ENCODE peak calls at places on chromosomes 13 and 19, in nine cellular contexts. One of them, this sample, is unnamed.
A peak's percentile ranks its signal among the peaks of the same experiment; 100 is the strongest.

GRCh38 chr13:97028441-97029299 is 34.4 kb upstream of the OXGR1 start:
- DNase-seq in lower leg skin: peak; percentile 67
- DNase-seq in stomach: peak; percentile 67
- DNase-seq in breast epithelium: no peak
- DNase-seq in HFF-Myc: peak; percentile 14
- DNase-seq in endothelial cell: peak; percentile 81
- DNase-seq in cardiac muscle cell: peak; percentile 50
- DNase-seq in K562: peak; percentile 41
- DNase-seq in progenitor cell of endocrine pancreas: peak; percentile 38
- DNase-seq in this sample: no peak

GRCh38 chr13:73938375-73939070 is 195.7 kb downstream of the KLF12 start:
- DNase-seq in HFF-Myc: peak; percentile 44
- DNase-seq in cardiac muscle cell: no peak
- DNase-seq in lower leg skin: no peak
- DNase-seq in K562: no peak
- DNase-seq in progenitor cell of endocrine pancreas: no peak
- DNase-seq in breast epithelium: no peak
- DNase-seq in endothelial cell: no peak
- DNase-seq in stomach: no peak
- DNase-seq in this sample: peak; percentile 49

GRCh38 chr13:33610471-33611015 is 207.4 kb upstream of the RFC3 start:
- DNase-seq in progenitor cell of endocrine pancreas: no peak
- DNase-seq in K562: peak; percentile 11
- DNase-seq in breast epithelium: no peak
- DNase-seq in HFF-Myc: no peak
- DNase-seq in cardiac muscle cell: no peak
- DNase-seq in stomach: no peak
- DNase-seq in endothelial cell: no peak
- DNase-seq in lower leg skin: no peak
- DNase-seq in this sample: no peak

GRCh38 chr19:1206733-1207301 is 1.2 kb downstream of the STK11 start:
- DNase-seq in lower leg skin: no peak
- DNase-seq in cardiac muscle cell: peak; percentile 24
- DNase-seq in stomach: no peak
- DNase-seq in endothelial cell: no peak
- DNase-seq in HFF-Myc: no peak
- DNase-seq in progenitor cell of endocrine pancreas: no peak
- DNase-seq in K562: no peak
- DNase-seq in breast epithelium: no peak
- DNase-seq in this sample: no peak

GRCh38 chr13:97234236-97234635 is 12.1 kb downstream of the MBNL2 start:
- DNase-seq in K562: no peak
- DNase-seq in stomach: no peak
- DNase-seq in endothelial cell: no peak
- DNase-seq in breast epithelium: no peak
- DNase-seq in progenitor cell of endocrine pancreas: no peak
- DNase-seq in cardiac muscle cell: no peak
- DNase-seq in HFF-Myc: no peak
- DNase-seq in lower leg skin: no peak
- DNase-seq in this sample: no peak

GRCh38 chr19:23101241-23101640 is 15.6 kb upstream of the ZNF730 start:
- DNase-seq in stomach: no peak
- DNase-seq in cardiac muscle cell: no peak
- DNase-seq in breast epithelium: no peak
- DNase-seq in endothelial cell: no peak
- DNase-seq in progenitor cell of endocrine pancreas: no peak
- DNase-seq in K562: no peak
- DNase-seq in lower leg skin: no peak
- DNase-seq in HFF-Myc: no peak
- DNase-seq in this sample: no peak

GRCh38 chr19:6021878-6022569 is 44.1 kb upstream of the RANBP3 start:
- DNase-seq in cardiac muscle cell: peak; percentile 90
- DNase-seq in HFF-Myc: peak; percentile 56
- DNase-seq in K562: peak; percentile 84
- DNase-seq in progenitor cell of endocrine pancreas: peak; percentile 61
- DNase-seq in stomach: peak; percentile 89
- DNase-seq in breast epithelium: peak; percentile 68
- DNase-seq in endothelial cell: peak; percentile 89
- DNase-seq in lower leg skin: peak; percentile 67
- DNase-seq in this sample: peak; percentile 16

GRCh38 chr19:43789029-43789428 is 8.3 kb upstream of the KCNN4 start:
- DNase-seq in stomach: no peak
- DNase-seq in breast epithelium: no peak
- DNase-seq in HFF-Myc: no peak
- DNase-seq in endothelial cell: peak; percentile 39
- DNase-seq in lower leg skin: no peak
- DNase-seq in cardiac muscle cell: peak; percentile 73
- DNase-seq in K562: no peak
- DNase-seq in progenitor cell of endocrine pancreas: no peak
- DNase-seq in this sample: no peak

GRCh38 chr13:65330691-65331090 is 1899.4 kb downstream of the PCDH9 start:
- DNase-seq in stomach: no peak
- DNase-seq in lower leg skin: no peak
- DNase-seq in progenitor cell of endocrine pancreas: no peak
- DNase-seq in cardiac muscle cell: no peak
- DNase-seq in HFF-Myc: no peak
- DNase-seq in K562: no peak
- DNase-seq in endothelial cell: no peak
- DNase-seq in breast epithelium: no peak
- DNase-seq in this sample: no peak

GRCh38 chr13:99886706-99887105 is 84.9 kb downstream of the ZIC5 start:
- DNase-seq in HFF-Myc: no peak
- DNase-seq in cardiac muscle cell: no peak
- DNase-seq in K562: no peak
- DNase-seq in progenitor cell of endocrine pancreas: no peak
- DNase-seq in lower leg skin: no peak
- DNase-seq in stomach: no peak
- DNase-seq in endothelial cell: no peak
- DNase-seq in breast epithelium: no peak
- DNase-seq in this sample: no peak

GRCh38 chr19:51101171-51101865 is 6.9 kb downstream of the CTU1 start:
- DNase-seq in K562: no peak
- DNase-seq in endothelial cell: no peak
- DNase-seq in progenitor cell of endocrine pancreas: no peak
- DNase-seq in HFF-Myc: no peak
- DNase-seq in breast epithelium: no peak
- DNase-seq in stomach: no peak
- DNase-seq in lower leg skin: no peak
- DNase-seq in cardiac muscle cell: no peak
- DNase-seq in this sample: no peak

GRCh38 chr13:102195566-102196462 is 206.0 kb downstream of the FGF14 start:
- DNase-seq in progenitor cell of endocrine pancreas: no peak
- DNase-seq in cardiac muscle cell: no peak
- DNase-seq in HFF-Myc: peak; percentile 30
- DNase-seq in lower leg skin: no peak
- DNase-seq in K562: no peak
- DNase-seq in endothelial cell: no peak
- DNase-seq in breast epithelium: no peak
- DNase-seq in stomach: no peak
- DNase-seq in this sample: no peak

GRCh38 chr19:48708471-48708870 is 11.1 kb downstream of the MAMSTR start:
- DNase-seq in progenitor cell of endocrine pancreas: no peak
- DNase-seq in K562: no peak
- DNase-seq in stomach: no peak
- DNase-seq in HFF-Myc: no peak
- DNase-seq in lower leg skin: no peak
- DNase-seq in cardiac muscle cell: no peak
- DNase-seq in endothelial cell: no peak
- DNase-seq in breast epithelium: no peak
- DNase-seq in this sample: no peak

GRCh38 chr13:45695198-45695730 is 6.9 kb upstream of the CBY2 start:
- DNase-seq in progenitor cell of endocrine pancreas: no peak
- DNase-seq in breast epithelium: no peak
- DNase-seq in endothelial cell: no peak
- DNase-seq in lower leg skin: no peak
- DNase-seq in K562: no peak
- DNase-seq in HFF-Myc: no peak
- DNase-seq in stomach: no peak
- DNase-seq in cardiac muscle cell: no peak
- DNase-seq in this sample: no peak

GRCh38 chr13:36788276-36788675 is 30.7 kb upstream of the RFXAP start:
- DNase-seq in HFF-Myc: no peak
- DNase-seq in endothelial cell: no peak
- DNase-seq in cardiac muscle cell: no peak
- DNase-seq in stomach: no peak
- DNase-seq in K562: no peak
- DNase-seq in progenitor cell of endocrine pancreas: no peak
- DNase-seq in lower leg skin: no peak
- DNase-seq in breast epithelium: no peak
- DNase-seq in this sample: no peak

GRCh38 chr13:66477816-66478215 is 752.3 kb downstream of the PCDH9 start:
- DNase-seq in stomach: no peak
- DNase-seq in endothelial cell: no peak
- DNase-seq in progenitor cell of endocrine pancreas: no peak
- DNase-seq in breast epithelium: no peak
- DNase-seq in lower leg skin: no peak
- DNase-seq in HFF-Myc: no peak
- DNase-seq in K562: no peak
- DNase-seq in cardiac muscle cell: no peak
- DNase-seq in this sample: no peak

GRCh38 chr19:8137425-8137824 is 12.0 kb downstream of the FBN3 start:
- DNase-seq in HFF-Myc: no peak
- DNase-seq in lower leg skin: no peak
- DNase-seq in breast epithelium: no peak
- DNase-seq in stomach: no peak
- DNase-seq in cardiac muscle cell: no peak
- DNase-seq in K562: no peak
- DNase-seq in progenitor cell of endocrine pancreas: no peak
- DNase-seq in endothelial cell: no peak
- DNase-seq in this sample: no peak

GRCh38 chr13:21458457-21458815 is 667 bp downstream of the ZDHHC20 start:
- DNase-seq in breast epithelium: peak; percentile 75
- DNase-seq in stomach: peak; percentile 71
- DNase-seq in HFF-Myc: no peak
- DNase-seq in progenitor cell of endocrine pancreas: peak; percentile 27
- DNase-seq in lower leg skin: peak; percentile 36
- DNase-seq in K562: peak; percentile 42
- DNase-seq in cardiac muscle cell: peak; percentile 53
- DNase-seq in endothelial cell: peak; percentile 28
- DNase-seq in this sample: no peak

GRCh38 chr19:18229474-18229873 is 3.2 kb upstream of the PDE4C start:
- DNase-seq in breast epithelium: no peak
- DNase-seq in cardiac muscle cell: no peak
- DNase-seq in HFF-Myc: no peak
- DNase-seq in progenitor cell of endocrine pancreas: no peak
- DNase-seq in stomach: no peak
- DNase-seq in lower leg skin: no peak
- DNase-seq in K562: no peak
- DNase-seq in endothelial cell: no peak
- DNase-seq in this sample: no peak
- TF ChIP-seq CTCF in breast epithelium: peak; percentile 11
- TF ChIP-seq CTCF in cardiac muscle cell: peak; percentile 47
- TF ChIP-seq CTCF in HFF-Myc: peak; percentile 58
- TF ChIP-seq CTCF in progenitor cell of endocrine pancreas: peak; percentile 47
- TF ChIP-seq CTCF in stomach: no peak
- TF ChIP-seq CTCF in lower leg skin: no peak
- TF ChIP-seq CTCF in K562: peak; percentile 43
- TF ChIP-seq CTCF in endothelial cell: peak; percentile 69
- TF ChIP-seq CTCF in this sample: peak; percentile 42

GRCh38 chr19:11461453-11461852 is 19.4 kb downstream of the ELAVL3 start:
- DNase-seq in lower leg skin: no peak
- DNase-seq in progenitor cell of endocrine pancreas: no peak
- DNase-seq in stomach: no peak
- DNase-seq in cardiac muscle cell: no peak
- DNase-seq in HFF-Myc: no peak
- DNase-seq in K562: no peak
- DNase-seq in breast epithelium: no peak
- DNase-seq in endothelial cell: no peak
- DNase-seq in this sample: no peak

GRCh38 chr19:11457115-11457514 is 21.7 kb downstream of the PRKCSH start:
- DNase-seq in endothelial cell: no peak
- DNase-seq in lower leg skin: no peak
- DNase-seq in stomach: no peak
- DNase-seq in HFF-Myc: no peak
- DNase-seq in progenitor cell of endocrine pancreas: no peak
- DNase-seq in breast epithelium: no peak
- DNase-seq in K562: peak; percentile 42
- DNase-seq in cardiac muscle cell: no peak
- DNase-seq in this sample: no peak

GRCh38 chr19:11457831-11458230 is 22.4 kb downstream of the PRKCSH start:
- DNase-seq in K562: no peak
- DNase-seq in lower leg skin: no peak
- DNase-seq in endothelial cell: no peak
- DNase-seq in progenitor cell of endocrine pancreas: no peak
- DNase-seq in cardiac muscle cell: no peak
- DNase-seq in stomach: no peak
- DNase-seq in HFF-Myc: no peak
- DNase-seq in breast epithelium: no peak
- DNase-seq in this sample: no peak

GRCh38 chr19:11458236-11458900 is 22.5 kb downstream of the ELAVL3 start:
- DNase-seq in endothelial cell: no peak
- DNase-seq in HFF-Myc: no peak
- DNase-seq in progenitor cell of endocrine pancreas: no peak
- DNase-seq in lower leg skin: no peak
- DNase-seq in breast epithelium: no peak
- DNase-seq in stomach: no peak
- DNase-seq in cardiac muscle cell: no peak
- DNase-seq in K562: peak; percentile 19
- DNase-seq in this sample: no peak

DNA sequence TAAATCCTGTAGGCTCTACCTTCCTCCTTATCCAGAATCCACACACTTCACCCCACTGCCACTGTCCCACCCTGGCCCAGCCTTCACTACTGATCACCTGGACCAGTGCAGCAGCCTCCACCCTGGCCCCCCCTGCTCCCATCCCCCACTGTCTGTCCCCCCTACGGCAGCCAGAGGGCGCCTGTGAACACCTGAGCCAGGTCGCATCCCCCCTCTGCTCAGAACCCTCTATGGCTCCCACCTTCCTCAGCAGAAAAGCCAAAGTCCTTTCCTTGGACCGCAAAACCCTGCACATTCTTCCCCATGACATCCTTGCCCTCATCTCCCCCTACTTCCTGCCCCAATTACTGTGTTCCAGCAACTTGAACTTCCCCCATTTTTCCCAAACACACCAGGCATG is 20.6 kb downstream of the ELAVL3 start:
- DNase-seq in HFF-Myc: no peak
- DNase-seq in lower leg skin: no peak
- DNase-seq in cardiac muscle cell: no peak
- DNase-seq in K562: peak; percentile 64
- DNase-seq in endothelial cell: no peak
- DNase-seq in progenitor cell of endocrine pancreas: no peak
- DNase-seq in breast epithelium: no peak
- DNase-seq in stomach: no peak
- DNase-seq in this sample: no peak
- TF ChIP-seq CTCF in HFF-Myc: peak; percentile 41
- TF ChIP-seq CTCF in lower leg skin: no peak
- TF ChIP-seq CTCF in cardiac muscle cell: peak; percentile 10
- TF ChIP-seq CTCF in K562: peak; percentile 63
- TF ChIP-seq CTCF in endothelial cell: no peak
- TF ChIP-seq CTCF in progenitor cell of endocrine pancreas: peak; percentile 29
- TF ChIP-seq CTCF in breast epithelium: no peak
- TF ChIP-seq CTCF in stomach: no peak
- TF ChIP-seq CTCF in this sample: peak; percentile 16

GRCh38 chr19:55384576-55385235 is 614 bp upstream of the TMEM238 start:
- DNase-seq in HFF-Myc: no peak
- DNase-seq in stomach: no peak
- DNase-seq in endothelial cell: no peak
- DNase-seq in lower leg skin: peak; percentile 38
- DNase-seq in progenitor cell of endocrine pancreas: no peak
- DNase-seq in K562: no peak
- DNase-seq in breast epithelium: no peak
- DNase-seq in cardiac muscle cell: no peak
- DNase-seq in this sample: no peak
- TF ChIP-seq CTCF in HFF-Myc: no peak
- TF ChIP-seq CTCF in stomach: no peak
- TF ChIP-seq CTCF in endothelial cell: no peak
- TF ChIP-seq CTCF in lower leg skin: no peak
- TF ChIP-seq CTCF in progenitor cell of endocrine pancreas: no peak
- TF ChIP-seq CTCF in K562: no peak
- TF ChIP-seq CTCF in breast epithelium: no peak
- TF ChIP-seq CTCF in cardiac muscle cell: no peak
- TF ChIP-seq CTCF in this sample: no peak

GRCh38 chr19:52188822-52189744 is 769 bp upstream of the PPP2R1A start:
- DNase-seq in lower leg skin: peak; percentile 79
- DNase-seq in HFF-Myc: no peak
- DNase-seq in cardiac muscle cell: peak; percentile 61
- DNase-seq in breast epithelium: peak; percentile 98
- DNase-seq in endothelial cell: peak; percentile 43
- DNase-seq in stomach: no peak
- DNase-seq in progenitor cell of endocrine pancreas: peak; percentile 15
- DNase-seq in K562: no peak
- DNase-seq in this sample: no peak
- TF ChIP-seq CTCF in lower leg skin: no peak
- TF ChIP-seq CTCF in HFF-Myc: no peak
- TF ChIP-seq CTCF in cardiac muscle cell: no peak
- TF ChIP-seq CTCF in breast epithelium: no peak
- TF ChIP-seq CTCF in endothelial cell: no peak
- TF ChIP-seq CTCF in stomach: no peak
- TF ChIP-seq CTCF in progenitor cell of endocrine pancreas: peak; percentile 9
- TF ChIP-seq CTCF in K562: no peak
- TF ChIP-seq CTCF in this sample: peak; percentile 2